ENCODE peak calls at places on chromosomes 4 and X, in nine cellular contexts. T is dorsolateral prefrontal cortex; O is GM12891; Y is Calu3; J is naive thymus-derived CD4-positive, alpha-beta T cell; N is GM06990; K is MCF 10A; F is AG20443; S is BJ. M is an unnamed sample.

GRCh38 chr4:52421811-52422213 is 237.3 kb downstream of the USP46 start:
- DNase-seq in T (no peak), O (no peak), Y (no peak), J (no peak), N (no peak), K (no peak), F (peak), S (peak), M (no peak)

GRCh38 chr4:103032575-103032974 is 13.1 kb upstream of the SLC9B1 start:
- DNase-seq in T (no peak), O (no peak), Y (peak), J (peak), N (no peak), K (peak), F (no peak), S (no peak), M (peak)

GRCh38 chr4:139014391-139015268 is 951 bp upstream of the NOCT start:
- DNase-seq in T (no peak), O (no peak), Y (peak), J (no peak), N (no peak), K (peak), F (peak), S (peak), M (peak)

GRCh38 chr4:139656614-139657486 is 8.8 kb upstream of the MGST2 start:
- DNase-seq in T (peak), O (no peak), Y (peak), J (peak), N (no peak), K (peak), F (peak), S (no peak), M (peak)

GRCh38 chrX:151704023-151704663 is 8.9 kb downstream of the PRRG3 start:
- DNase-seq in T (no peak), O (no peak), Y (no peak), J (no peak), N (no peak), K (no peak), F (no peak), S (no peak), M (no peak)

GRCh38 chr4:848307-848691 is 22.4 kb upstream of the CPLX1 start:
- DNase-seq in T (no peak), O (no peak), Y (no peak), J (no peak), N (no peak), K (no peak), F (no peak), S (no peak), M (no peak)

GRCh38 chrX:69036674-69037573 is 128.3 kb downstream of the PJA1 start:
- DNase-seq in T (no peak), O (no peak), Y (no peak), J (no peak), N (no peak), K (no peak), F (no peak), S (no peak), M (no peak)

GRCh38 chrX:45191820-45192409 is 8.8 kb downstream of the DIPK2B start:
- DNase-seq in T (peak), O (no peak), Y (no peak), J (no peak), N (no peak), K (no peak), F (no peak), S (no peak), M (no peak)

GRCh38 chrX:10393899-10394298 is 226.5 kb downstream of the MID1 start:
- DNase-seq in T (no peak), O (no peak), Y (no peak), J (no peak), N (no peak), K (peak), F (no peak), S (no peak), M (no peak)

GRCh38 chrX:45320191-45320590 is 119.5 kb upstream of the DIPK2B start:
- DNase-seq in T (no peak), O (no peak), Y (no peak), J (no peak), N (no peak), K (no peak), F (no peak), S (no peak), M (no peak)

GRCh38 chrX:135170468-135170867 is 730 bp downstream of the CT55 start:
- DNase-seq in T (no peak), O (no peak), Y (no peak), J (no peak), N (no peak), K (no peak), F (no peak), S (no peak), M (no peak)

GRCh38 chr4:168787801-168788200 is 222.3 kb downstream of the CBR4 start:
- DNase-seq in T (no peak), O (no peak), Y (no peak), J (no peak), N (no peak), K (no peak), F (no peak), S (no peak), M (no peak)

GRCh38 chrX:63889001-63889400 is 104.0 kb upstream of the ARHGEF9 start:
- DNase-seq in T (no peak), O (no peak), Y (no peak), J (no peak), N (no peak), K (peak), F (no peak), S (peak), M (no peak)

GRCh38 chr4:170652571-170652970 is 562.8 kb upstream of the AADAT start:
- DNase-seq in T (no peak), O (no peak), Y (no peak), J (no peak), N (no peak), K (no peak), F (no peak), S (no peak), M (no peak)

GRCh38 chr4:182917182-182918043 is at the start of gene DCTD:
- DNase-seq in T (peak), O (peak), Y (peak), J (peak), N (peak), K (peak), F (peak), S (no peak), M (peak)

GRCh38 chr4:51960486-51960885 is 59.7 kb downstream of the LRRC66 start:
- DNase-seq in T (no peak), O (no peak), Y (no peak), J (no peak), N (no peak), K (peak), F (no peak), S (no peak), M (no peak)

GRCh38 chrX:119501511-119502148 is 33.4 kb downstream of the SLC25A5 start:
- DNase-seq in T (no peak), O (no peak), Y (peak), J (no peak), N (no peak), K (no peak), F (no peak), S (no peak), M (no peak)